ENCODE peak calls at places on chromosomes 4 and X, in seven cellular contexts. Z is kidney epithelial cell, X is endothelial cell of umbilical vein, A is WTC11, I is cardiac fibroblast, R is upper lobe of left lung, Q is astrocyte of the cerebellum. Y is an unnamed sample.

GRCh38 chr4:101157415-101158135 is 189.8 kb downstream of the PPP3CA start:
- DNase-seq in Z (no peak), X (no peak), A (no peak), I (peak), R (no peak), Q (no peak), Y (no peak)

GRCh38 chrX:37662181-37662580 is 23.4 kb upstream of the XK start:
- DNase-seq in Z (no peak), X (no peak), A (no peak), I (no peak), R (no peak), Q (no peak), Y (no peak)

GRCh38 chr4:181822005-181822375 is 421.2 kb upstream of the TENM3 start:
- DNase-seq in Z (no peak), X (no peak), A (no peak), I (no peak), R (no peak), Q (no peak), Y (no peak)

GRCh38 chrX:54043696-54044125 is 562 bp downstream of the PHF8 start:
- DNase-seq in Z (no peak), X (no peak), A (peak), I (no peak), R (peak), Q (no peak), Y (no peak)

GRCh38 chrX:129759576-129760061 is 20.1 kb upstream of the SASH3 start:
- DNase-seq in Z (peak), X (peak), A (no peak), I (peak), R (no peak), Q (peak), Y (peak)

GRCh38 chr4:147831452-147832192 is 99.7 kb downstream of the ARHGAP10 start:
- DNase-seq in Z (peak), X (peak), A (no peak), I (peak), R (no peak), Q (no peak), Y (peak)

GRCh38 chrX:44474410-44474809 is 68.2 kb downstream of the FUNDC1 start:
- DNase-seq in Z (no peak), X (no peak), A (no peak), I (peak), R (no peak), Q (no peak), Y (peak)

GRCh38 chr4:137952116-137952515 is 290.0 kb downstream of the SLC7A11 start:
- DNase-seq in Z (no peak), X (no peak), A (no peak), I (no peak), R (no peak), Q (no peak), Y (no peak)

GRCh38 chr4:124431663-124432192 is 280.8 kb downstream of the ANKRD50 start:
- DNase-seq in Z (no peak), X (peak), A (no peak), I (peak), R (no peak), Q (no peak), Y (peak)

DNA sequence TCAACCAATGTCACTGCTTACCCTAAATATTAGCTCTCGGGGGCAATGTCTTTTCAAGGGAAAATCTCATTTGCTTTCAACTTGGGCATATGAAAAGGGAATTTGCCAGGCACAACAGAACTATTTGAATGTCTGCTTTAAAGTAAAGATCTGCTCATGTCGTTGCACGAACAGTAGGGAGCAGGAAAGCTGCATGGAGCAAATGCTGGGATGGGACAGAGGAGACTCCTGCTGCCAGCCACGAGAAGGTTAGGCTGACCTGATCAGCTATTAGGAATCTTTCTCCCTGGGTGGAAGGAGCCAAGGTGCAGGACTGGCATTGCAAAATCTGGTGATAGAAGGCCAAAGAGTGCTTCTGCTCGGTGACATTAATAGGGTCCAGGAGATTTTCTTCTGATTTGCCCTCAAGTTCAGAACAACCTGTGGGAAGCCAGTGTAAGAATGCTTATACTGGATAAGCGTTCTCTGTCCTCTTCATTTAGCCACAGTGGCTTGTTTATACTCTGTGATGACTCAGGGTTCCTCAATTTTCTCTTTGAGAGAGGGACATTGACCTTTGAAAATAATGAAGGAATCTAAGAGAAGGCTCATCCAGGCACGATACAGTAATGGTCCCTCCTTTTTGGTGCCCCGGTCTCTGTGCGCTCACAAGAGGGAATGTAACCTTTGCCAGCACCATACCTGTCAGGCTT is 22.9 kb downstream of the FHL1 start:
- DNase-seq in Z (no peak), X (peak), A (no peak), I (peak), R (no peak), Q (no peak), Y (peak)
- TF ChIP-seq CTCF in Z (no peak), X (peak), A (no peak), I (peak), R (no peak), Q (peak), Y (peak)

GRCh38 chr4:106694232-106694631 is 325.7 kb upstream of the GIMD1 start:
- DNase-seq in Z (no peak), X (no peak), A (no peak), I (no peak), R (no peak), Q (no peak), Y (no peak)

GRCh38 chr4:106695846-106696245 is 327.3 kb upstream of the GIMD1 start:
- DNase-seq in Z (no peak), X (no peak), A (no peak), I (no peak), R (no peak), Q (no peak), Y (peak)

GRCh38 chr4:106690487-106690886 is 321.9 kb upstream of the GIMD1 start:
- DNase-seq in Z (peak), X (peak), A (no peak), I (peak), R (no peak), Q (no peak), Y (peak)

GRCh38 chr4:106687026-106687425 is 318.4 kb upstream of the GIMD1 start:
- DNase-seq in Z (no peak), X (no peak), A (no peak), I (peak), R (no peak), Q (no peak), Y (no peak)

DNA sequence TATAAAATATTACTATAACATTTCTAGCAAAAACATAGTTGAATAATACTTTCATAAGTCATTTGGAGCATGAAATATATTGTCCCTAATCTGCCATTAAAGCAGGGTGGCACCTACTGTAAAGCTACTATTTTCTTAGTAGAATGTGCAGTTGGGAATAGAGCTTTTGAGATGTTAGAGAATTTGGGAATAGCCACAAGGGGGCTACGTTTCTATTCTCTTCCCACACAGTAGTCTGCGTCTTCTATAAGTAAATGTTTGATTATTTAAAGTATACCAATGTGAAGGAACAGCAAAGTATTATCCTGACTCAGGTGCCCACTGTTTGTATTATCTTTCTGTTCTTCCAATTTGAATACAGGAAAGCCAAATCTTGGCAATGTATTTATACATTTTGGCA is 323.2 kb upstream of the GIMD1 start:
- DNase-seq in Z (no peak), X (peak), A (no peak), I (peak), R (no peak), Q (no peak), Y (no peak)
- TF ChIP-seq CTCF in Z (no peak), X (no peak), A (no peak), I (peak), R (no peak), Q (peak), Y (peak)

DNA sequence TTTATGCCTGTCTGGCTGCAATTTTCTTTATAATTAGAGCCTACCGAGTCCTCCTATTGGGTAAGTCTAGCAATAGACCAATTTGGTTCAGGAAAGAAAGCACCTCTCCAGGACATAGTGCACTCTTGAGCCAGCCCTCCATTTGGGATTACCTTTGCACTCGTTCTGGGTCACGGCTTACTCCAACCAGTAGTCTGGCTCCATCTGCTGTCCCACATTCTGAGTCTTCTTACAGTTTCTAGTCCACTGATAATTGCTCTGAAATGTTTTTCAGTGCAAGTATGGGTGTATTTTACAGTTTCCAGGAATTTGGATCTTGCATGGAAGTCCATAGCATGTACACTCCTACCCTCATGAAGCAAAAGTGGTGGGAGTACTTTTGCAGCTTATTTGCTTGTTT is 34.8 kb upstream of the USP51 start:
- DNase-seq in Z (no peak), X (no peak), A (no peak), I (no peak), R (no peak), Q (no peak), Y (no peak)
- TF ChIP-seq CTCF in Z (no peak), X (no peak), A (no peak), I (no peak), R (no peak), Q (no peak), Y (no peak)

GRCh38 chrX:2430265-2430825 is 70.4 kb downstream of the DHRSX start:
- DNase-seq in Z (no peak), X (no peak), A (no peak), I (peak), R (no peak), Q (no peak), Y (no peak)
- TF ChIP-seq CTCF in Z (no peak), X (no peak), A (no peak), I (no peak), R (no peak), Q (no peak), Y (no peak)

DNA sequence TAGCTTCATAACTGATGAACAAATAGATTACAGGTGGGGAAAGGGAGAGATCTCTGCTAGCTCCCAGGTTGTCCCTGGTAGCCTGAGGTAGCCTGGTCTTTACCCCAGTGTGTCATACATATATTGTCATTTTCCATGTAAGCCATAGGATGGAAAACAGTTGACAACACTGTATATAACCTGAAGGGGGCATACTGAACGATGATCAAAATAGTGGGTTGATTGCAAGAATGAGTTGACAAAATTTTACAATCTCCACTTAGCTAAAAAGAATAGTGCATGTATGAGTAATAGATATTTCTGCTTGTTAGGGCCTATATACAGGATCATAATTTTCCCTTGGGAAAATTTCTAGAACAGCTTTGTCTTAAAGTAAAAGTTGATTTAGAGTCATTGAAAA is 304.1 kb upstream of the HAND2 start:
- DNase-seq in Z (no peak), X (no peak), A (no peak), I (peak), R (no peak), Q (no peak), Y (no peak)
- TF ChIP-seq CTCF in Z (no peak), X (no peak), A (no peak), I (peak), R (no peak), Q (no peak), Y (peak)

GRCh38 chr4:67892253-67892652 is 8.5 kb upstream of the TMPRSS11D start:
- DNase-seq in Z (no peak), X (no peak), A (no peak), I (no peak), R (no peak), Q (no peak), Y (no peak)

GRCh38 chr4:67891645-67892044 is 7.8 kb upstream of the TMPRSS11D start:
- DNase-seq in Z (no peak), X (no peak), A (no peak), I (no peak), R (no peak), Q (no peak), Y (no peak)

GRCh38 chr4:67897686-67898085 is 13.9 kb upstream of the TMPRSS11D start:
- DNase-seq in Z (no peak), X (no peak), A (no peak), I (no peak), R (no peak), Q (no peak), Y (no peak)

GRCh38 chr4:67896421-67897065 is 12.7 kb upstream of the TMPRSS11D start:
- DNase-seq in Z (no peak), X (no peak), A (no peak), I (no peak), R (peak), Q (no peak), Y (no peak)

GRCh38 chr4:67892905-67893304 is 9.1 kb upstream of the TMPRSS11D start:
- DNase-seq in Z (no peak), X (no peak), A (peak), I (no peak), R (no peak), Q (no peak), Y (no peak)
- TF ChIP-seq CTCF in Z (no peak), X (no peak), A (no peak), I (peak), R (no peak), Q (no peak), Y (peak)